ENCODE peak calls at places on chromosomes 16 and 17, in six cellular contexts. P is heart right ventricle, N is Peyer's patch, Q is AG09309, T is retinal pigment epithelial cell, S is colonic mucosa. A is an unnamed sample.
A peak's percentile ranks its signal among the peaks of the same experiment; 100 is the strongest.

GRCh38 chr17:82062984-82063368 is 2.6 kb downstream of the DUS1L start:
- DNase-seq in Q (no peak), P (peak; percentile 2), N (no peak), S (no peak), T (no peak), A (no peak)

GRCh38 chr17:33889079-33889478 is 366.0 kb upstream of the CCL2 start:
- DNase-seq in N (no peak), T (no peak), S (no peak), P (no peak), Q (no peak), A (no peak)

GRCh38 chr16:87610026-87610425 is 7.7 kb downstream of the JPH3 start:
- DNase-seq in N (no peak), Q (no peak), P (no peak), T (no peak), S (no peak), A (no peak)

GRCh38 chr16:11138769-11139623 is 117.0 kb downstream of the SOCS1 start:
- DNase-seq in P (no peak), Q (peak; percentile 11), S (no peak), T (no peak), N (peak; percentile 13), A (no peak)

GRCh38 chr16:30519120-30520049 is 7.0 kb downstream of the ZNF768 start:
- DNase-seq in T (no peak), P (no peak), Q (no peak), N (no peak), S (no peak), A (no peak)

GRCh38 chr17:2962729-2963128 is 100.7 kb downstream of the OR1D5 start:
- DNase-seq in P (no peak), N (no peak), Q (no peak), S (no peak), T (no peak), A (no peak)

GRCh38 chr17:38879878-38880727 is 10.2 kb downstream of the LASP1 start:
- DNase-seq in P (peak; percentile 32), S (no peak), Q (no peak), T (peak; percentile 87), N (no peak), A (no peak)

GRCh38 chr16:55703003-55704001 is 47.5 kb downstream of the SLC6A2 start:
- DNase-seq in P (no peak), T (peak; percentile 8), S (peak; percentile 26), N (no peak), Q (peak; percentile 21), A (peak; percentile 22)

GRCh38 chr17:12883472-12883871 is 94.2 kb downstream of the ARHGAP44 start:
- DNase-seq in S (no peak), T (no peak), N (no peak), P (no peak), Q (no peak), A (no peak)

GRCh38 chr17:75646626-75646968 is 13.4 kb downstream of the SMIM5 start:
- DNase-seq in T (no peak), Q (no peak), P (no peak), N (no peak), S (no peak), A (no peak)

GRCh38 chr17:20217677-20218076 is 208.5 kb downstream of the SPECC1 start:
- DNase-seq in S (no peak), N (no peak), Q (no peak), P (no peak), T (no peak), A (no peak)

GRCh38 chr16:22070361-22071351 is 21.7 kb upstream of the VWA3A start:
- DNase-seq in T (no peak), N (no peak), S (no peak), P (no peak), Q (no peak), A (no peak)

GRCh38 chr17:76948726-76949342 is 80.6 kb downstream of the MGAT5B start:
- DNase-seq in P (no peak), T (no peak), S (no peak), N (no peak), Q (no peak), A (no peak)

GRCh38 chr17:47423406-47424295 is 99.9 kb downstream of the EFCAB13 start:
- DNase-seq in T (no peak), S (peak; percentile 55), Q (no peak), P (peak; percentile 14), N (peak; percentile 77), A (no peak)

GRCh38 chr17:58049533-58049932 is 33.7 kb upstream of the DYNLL2 start:
- DNase-seq in Q (no peak), T (no peak), N (no peak), P (no peak), S (no peak), A (no peak)

GRCh38 chr17:74733365-74734122 is 3.5 kb upstream of the RAB37 start:
- DNase-seq in T (no peak), P (no peak), Q (no peak), N (no peak), S (no peak), A (no peak)

GRCh38 chr16:62068747-62069146 is 32.5 kb upstream of the CDH8 start:
- DNase-seq in Q (no peak), P (no peak), N (no peak), T (no peak), S (no peak), A (no peak)

GRCh38 chr16:49977427-49977826 is 47.6 kb upstream of the CNEP1R1 start:
- DNase-seq in T (no peak), Q (no peak), N (no peak), S (no peak), P (no peak), A (no peak)

GRCh38 chr17:28745052-28745776 is 1.4 kb downstream of the TRAF4 start:
- DNase-seq in S (peak; percentile 67), N (peak; percentile 74), T (peak; percentile 13), P (no peak), Q (no peak), A (no peak)

DNA sequence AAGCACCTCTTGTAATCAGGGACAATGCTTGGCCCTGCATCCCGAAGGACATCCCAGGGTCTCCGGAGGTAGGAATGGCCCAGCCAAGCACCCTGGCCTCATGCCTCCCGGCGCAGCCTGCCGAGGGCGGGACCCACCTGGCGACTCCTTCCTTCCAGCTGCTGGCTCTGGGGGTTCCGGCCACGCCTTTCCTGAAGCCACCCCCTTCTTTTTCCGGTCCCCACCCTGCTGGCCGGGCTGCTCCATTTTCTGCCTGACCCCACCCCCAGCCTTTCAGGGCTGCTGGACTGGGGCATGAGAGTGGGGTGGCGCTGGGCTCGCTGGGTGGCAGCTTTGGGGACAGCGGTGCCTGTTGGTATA is 22.5 kb upstream of the CIBAR2 start:
- DNase-seq in T (no peak), P (peak; percentile 76), Q (no peak), N (no peak), S (no peak), A (no peak)
- H3K4me3 ChIP-seq in T (no peak overlapping the region), P (no peak overlapping the region), Q (no peak overlapping the region), N (no peak overlapping the region), S (no peak overlapping the region), A (no peak overlapping the region)

DNA sequence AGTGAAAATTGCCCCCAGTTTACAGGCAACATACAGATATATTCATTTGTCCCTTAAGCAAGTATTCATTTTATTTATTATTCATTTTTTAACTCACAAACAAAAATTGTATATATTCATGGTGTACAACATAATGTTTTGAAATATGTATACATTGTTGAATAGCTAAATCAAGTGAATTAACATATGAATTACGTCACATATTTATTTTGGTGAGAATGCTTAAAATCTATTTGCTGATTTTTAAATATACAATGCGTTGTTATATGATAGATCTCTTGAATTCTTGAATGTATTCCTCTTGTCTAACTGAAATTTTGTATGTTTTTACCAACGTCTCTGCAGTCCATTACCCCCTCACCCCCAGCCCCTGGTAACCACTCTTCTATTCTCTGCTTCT is 63.4 kb upstream of the CDH13 start:
- DNase-seq in Q (no peak), N (no peak), S (no peak), T (no peak), P (no peak), A (no peak)
- TF ChIP-seq CTCF in Q (no peak), N (no peak), S (no peak), T (no peak), P (no peak), A (no peak)

DNA sequence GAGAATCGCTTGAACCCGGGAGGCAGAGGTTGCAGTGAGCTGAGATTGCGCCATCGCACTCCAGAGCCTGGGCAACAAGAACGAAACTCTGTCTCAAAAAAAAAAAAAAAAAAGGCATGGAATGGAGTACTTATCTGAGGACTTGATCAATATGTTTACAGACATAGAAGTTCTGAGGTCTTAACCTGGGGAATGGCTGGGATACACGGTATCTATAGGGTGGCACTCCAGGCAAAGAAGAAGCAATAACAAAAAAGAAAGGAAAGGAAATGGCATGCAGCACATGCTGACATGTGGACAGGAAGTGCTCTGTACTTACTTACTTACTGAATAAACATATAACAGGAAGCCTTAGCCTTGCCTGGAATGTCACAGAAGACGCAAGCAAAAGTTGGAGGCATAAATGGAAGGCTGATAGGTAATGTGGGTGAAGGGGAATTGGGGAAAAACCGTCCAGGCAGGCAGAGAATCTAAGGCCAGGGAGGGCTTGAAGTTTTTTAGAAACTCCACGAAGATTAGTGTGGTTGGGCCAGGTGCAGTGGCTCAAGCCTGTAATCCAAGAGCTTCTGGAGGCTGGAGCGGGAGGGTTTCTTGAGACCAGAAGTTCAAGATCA is 10.1 kb upstream of the SPOP start:
- DNase-seq in N (no peak), T (no peak), P (no peak), Q (no peak), S (no peak), A (no peak)
- H3K4me3 ChIP-seq in N (peak overlapping the region; percentile 29), T (no peak overlapping the region), P (no peak overlapping the region), Q (no peak overlapping the region), S (no peak overlapping the region), A (no peak overlapping the region)

DNA sequence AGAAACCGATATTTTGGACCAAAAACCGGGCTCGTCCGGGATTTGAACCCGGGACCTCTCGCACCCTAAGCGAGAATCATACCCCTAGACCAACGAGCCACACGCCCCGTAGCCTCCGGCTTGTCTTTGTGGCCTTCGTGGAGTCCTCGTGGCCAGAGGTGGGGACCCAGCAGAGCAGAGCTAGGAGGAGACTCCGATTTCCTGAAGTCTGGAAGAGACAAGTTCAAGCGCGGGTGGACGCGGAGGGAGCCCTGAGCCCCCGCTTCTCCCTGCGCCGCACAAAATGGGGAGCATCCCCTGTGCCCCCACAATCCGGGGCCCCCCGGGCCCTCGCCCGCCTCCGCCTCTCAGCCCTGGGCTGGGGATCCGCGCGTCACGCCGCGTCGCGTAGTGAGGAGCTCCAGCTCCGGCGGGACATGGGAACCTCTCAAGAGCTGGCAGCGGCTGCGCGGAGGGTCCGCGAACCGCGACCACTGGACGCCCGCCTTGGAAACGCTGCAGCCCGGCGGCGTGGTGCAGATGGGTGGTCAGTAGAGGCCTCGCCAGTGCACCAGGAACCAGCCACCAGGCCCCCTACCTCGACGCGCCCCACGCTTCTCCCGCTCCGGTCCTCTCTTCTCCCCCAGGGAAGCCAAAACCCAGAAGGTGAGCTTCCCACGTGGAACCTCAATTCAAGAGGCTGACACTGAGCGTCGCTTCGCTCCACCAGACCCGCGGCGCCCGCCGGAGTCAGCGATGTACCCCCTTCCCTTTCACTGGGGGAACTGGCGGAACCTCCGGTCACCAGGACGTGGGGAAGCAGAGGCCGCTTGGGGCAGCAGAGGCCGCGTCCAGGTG is 5.2 kb upstream of the OR1F1 start:
- DNase-seq in N (no peak), T (no peak), Q (no peak), P (no peak), S (peak; percentile 59), A (no peak)
- TF ChIP-seq CTCF in N (peak; percentile 21), T (peak; percentile 25), Q (peak; percentile 57), P (peak; percentile 40), S (peak; percentile 26), A (peak; percentile 55)

DNA sequence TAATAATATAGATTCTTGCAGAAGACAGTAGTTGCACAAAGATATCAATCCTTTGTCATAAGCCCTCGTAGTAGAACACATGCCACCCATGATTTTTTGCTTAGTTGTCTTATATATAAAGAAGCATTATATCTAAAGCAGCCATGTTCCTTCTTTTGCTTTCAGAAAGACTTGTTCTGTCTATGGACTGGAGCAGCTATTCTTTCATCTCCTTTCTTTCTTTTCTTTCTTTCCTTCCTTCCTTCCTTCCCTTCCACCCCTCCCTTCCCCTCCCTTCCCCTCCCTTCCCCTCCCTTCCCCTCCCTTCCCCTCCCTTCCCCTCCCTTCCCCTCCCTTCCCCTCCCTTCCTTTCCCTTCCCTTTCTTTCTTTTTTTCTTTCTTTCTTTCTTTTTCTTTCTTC is 104.0 kb upstream of the HS3ST4 start:
- DNase-seq in P (no peak), S (no peak), T (no peak), N (no peak), Q (no peak), A (no peak)
- H3K4me3 ChIP-seq in P (no peak overlapping the region), S (no peak overlapping the region), T (no peak overlapping the region), N (no peak overlapping the region), Q (no peak overlapping the region), A (no peak overlapping the region)

A was measured in epithelial cell of proximal tubule.